ENCODE peak calls at places on chromosomes 5 and 9, in seven cellular contexts. H is lung, O is stomach, K is neural progenitor cell, T is left ventricle myocardium inferior, Z is cardiac muscle cell, S is testis. Q is an unnamed sample.

GRCh38 chr5:169350759-169351240 is 49.9 kb upstream of the SLIT3 start:
- DNase-seq in H (no peak), O (no peak), K (no peak), T (no peak), Z (peak), S (no peak), Q (no peak)

GRCh38 chr5:135599421-135600140 is 20.8 kb upstream of the CXCL14 start:
- DNase-seq in H (no peak), O (no peak), K (no peak), T (no peak), Z (no peak), S (no peak), Q (no peak)

GRCh38 chr5:148455055-148455675 is 71.4 kb downstream of the FBXO38 start:
- DNase-seq in H (no peak), O (no peak), K (no peak), T (no peak), Z (peak), S (no peak), Q (no peak)

GRCh38 chr5:73968729-73969128 is 342.7 kb downstream of the ARHGEF28 start:
- DNase-seq in H (no peak), O (no peak), K (no peak), T (no peak), Z (peak), S (no peak), Q (no peak)

GRCh38 chr5:159163027-159163699 is 46.2 kb downstream of the RNF145 start:
- DNase-seq in H (no peak), O (no peak), K (no peak), T (no peak), Z (no peak), S (no peak), Q (no peak)

GRCh38 chr9:37946041-37946440 is 42.1 kb upstream of the SLC25A51 start:
- DNase-seq in H (no peak), O (no peak), K (no peak), T (no peak), Z (no peak), S (no peak), Q (no peak)

GRCh38 chr5:136018814-136019777 is 9.7 kb upstream of the TGFBI start:
- DNase-seq in H (no peak), O (no peak), K (no peak), T (no peak), Z (peak), S (peak), Q (no peak)

GRCh38 chr5:72110401-72111013 is 3.2 kb downstream of the MAP1B start:
- DNase-seq in H (no peak), O (no peak), K (peak), T (no peak), Z (peak), S (peak), Q (peak)

GRCh38 chr5:74630387-74631087 is 10.0 kb downstream of the ENC1 start:
- DNase-seq in H (no peak), O (no peak), K (no peak), T (no peak), Z (peak), S (no peak), Q (no peak)

GRCh38 chr5:157328277-157328912 is 62.5 kb downstream of the CYFIP2 start:
- DNase-seq in H (peak), O (peak), K (peak), T (peak), Z (peak), S (peak), Q (no peak)

GRCh38 chr5:38540348-38540747 is 16.1 kb downstream of the LIFR start:
- DNase-seq in H (peak), O (no peak), K (peak), T (peak), Z (no peak), S (no peak), Q (peak)

GRCh38 chr5:60540855-60541805 is 158.8 kb downstream of the DEPDC1B start:
- DNase-seq in H (no peak), O (no peak), K (peak), T (no peak), Z (peak), S (no peak), Q (peak)

GRCh38 chr5:36521838-36522745 is 84.3 kb upstream of the SLC1A3 start:
- DNase-seq in H (no peak), O (no peak), K (peak), T (no peak), Z (peak), S (peak), Q (no peak)

GRCh38 chr9:89420397-89420796 is 77.5 kb downstream of the SEMA4D start:
- DNase-seq in H (no peak), O (no peak), K (no peak), T (no peak), Z (no peak), S (no peak), Q (no peak)

GRCh38 chr9:79858509-79858908 is 286.7 kb downstream of the TLE4 start:
- DNase-seq in H (no peak), O (no peak), K (no peak), T (no peak), Z (peak), S (no peak), Q (no peak)

GRCh38 chr5:104186510-104186909 is 623.9 kb upstream of the NUDT12 start:
- DNase-seq in H (no peak), O (no peak), K (no peak), T (no peak), Z (no peak), S (no peak), Q (no peak)

GRCh38 chr9:110464321-110464720 is 115.2 kb downstream of the SVEP1 start:
- DNase-seq in H (no peak), O (no peak), K (no peak), T (no peak), Z (no peak), S (no peak), Q (no peak)

DNA sequence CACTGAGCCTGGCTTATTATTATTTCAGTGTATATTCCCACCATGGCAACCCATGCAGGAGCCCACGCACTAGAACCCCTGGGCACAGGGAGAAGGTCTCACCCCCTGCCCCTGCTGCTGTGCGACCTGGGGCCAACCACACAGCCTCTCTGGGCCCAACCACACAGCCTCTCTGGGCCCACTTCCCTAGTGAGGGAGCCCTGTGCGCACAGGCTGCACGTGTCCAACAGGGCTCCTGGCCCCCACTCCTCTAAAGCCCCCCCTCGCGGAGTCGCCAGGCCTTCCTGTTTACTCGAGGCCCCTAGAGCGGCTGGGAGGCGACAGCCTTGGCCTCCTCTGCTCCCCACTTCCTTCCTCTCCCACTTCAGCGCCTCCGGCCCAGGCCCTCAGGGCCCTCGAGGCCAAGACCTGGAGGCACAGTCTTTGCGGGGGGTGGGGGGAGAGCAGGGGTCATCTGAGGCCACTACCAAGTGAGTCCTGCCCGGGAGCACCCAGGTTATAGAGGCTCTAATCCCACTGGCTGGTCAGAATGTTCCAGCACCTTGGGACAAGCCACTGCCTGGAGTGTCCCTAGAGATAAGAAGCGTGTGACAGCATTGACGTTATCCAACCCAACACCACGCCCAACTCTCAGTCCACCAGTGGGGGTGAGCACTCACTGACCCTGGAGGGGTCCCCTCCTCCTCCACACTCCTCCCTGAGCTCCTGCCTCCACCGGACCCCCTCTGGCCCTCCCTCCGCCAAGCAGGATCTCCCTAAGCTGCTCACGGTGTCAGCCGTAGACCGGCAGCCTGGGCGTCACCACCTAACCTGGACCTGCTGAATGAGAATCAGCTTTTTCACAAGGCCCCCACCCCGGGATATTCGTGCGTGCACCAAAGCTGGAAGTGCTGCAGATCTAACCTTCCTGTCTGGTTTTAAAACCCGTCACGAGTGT is 7.9 kb upstream of the ENG start:
- DNase-seq in H (peak), O (peak), K (no peak), T (peak), Z (peak), S (peak), Q (no peak)
- H3K27ac ChIP-seq in H (peak), O (peak), K (no peak), T (peak), Z (peak), S (peak), Q (peak)

GRCh38 chr9:68533678-68534077 is 7.0 kb downstream of the TMEM252 start:
- DNase-seq in H (no peak), O (no peak), K (no peak), T (no peak), Z (peak), S (no peak), Q (no peak)

GRCh38 chr9:68530618-68531017 is 10.1 kb downstream of the TMEM252 start:
- DNase-seq in H (peak), O (peak), K (peak), T (peak), Z (peak), S (no peak), Q (no peak)
- TF ChIP-seq CTCF in H (no peak), O (no peak), K (peak), T (peak), Z (no peak), S (no peak), Q (no peak)

DNA sequence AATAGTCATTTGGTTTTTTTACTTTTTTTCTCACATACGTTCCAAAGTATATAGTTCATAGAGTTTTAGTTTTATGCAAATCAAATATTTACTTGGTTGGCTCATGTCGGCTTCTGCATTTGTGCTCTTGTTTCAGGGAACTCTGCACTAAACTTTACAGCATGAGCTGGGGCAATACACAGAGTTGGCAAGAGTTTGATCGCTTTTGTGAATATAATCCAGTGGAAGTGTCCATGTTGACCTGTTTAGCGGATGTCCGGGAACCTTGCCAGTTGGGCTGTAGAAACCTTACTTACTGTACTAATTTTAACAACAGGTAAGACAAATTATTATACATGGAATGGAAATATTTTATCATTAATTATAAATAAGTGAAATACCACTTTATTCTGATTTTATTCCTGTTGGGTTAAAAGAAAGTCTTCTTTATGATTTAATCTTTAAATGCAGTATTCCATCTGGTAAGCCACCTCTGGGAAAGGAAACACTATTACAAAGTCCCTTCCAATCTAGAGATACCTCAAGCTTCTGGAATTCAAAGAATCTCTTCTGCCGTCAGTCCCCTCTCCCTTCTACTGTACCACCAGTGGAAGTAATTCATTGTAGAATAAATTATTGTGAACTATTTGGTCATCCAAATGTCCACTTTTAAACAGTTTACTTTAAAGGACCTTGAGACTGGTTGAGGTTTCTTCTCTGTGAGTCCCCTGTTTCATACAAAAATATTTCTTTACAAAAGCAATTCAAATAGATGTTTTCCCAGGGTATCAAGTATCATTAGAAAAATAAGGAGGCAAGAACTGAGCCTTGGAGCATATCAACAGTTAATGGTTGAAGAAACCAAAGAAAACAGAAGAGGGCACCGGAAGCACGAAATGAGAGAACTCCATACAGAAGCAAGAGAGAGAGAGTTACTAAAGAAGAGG is 45.2 kb upstream of the GLIPR2 start:
- DNase-seq in H (no peak), O (peak), K (no peak), T (no peak), Z (peak), S (no peak), Q (no peak)
- H3K27ac ChIP-seq in H (no peak), O (no peak), K (no peak), T (peak), Z (peak), S (no peak), Q (no peak)

GRCh38 chr5:120576588-120576987 is 112.5 kb downstream of the PRR16 start:
- DNase-seq in H (no peak), O (no peak), K (peak), T (no peak), Z (no peak), S (no peak), Q (no peak)
- TF ChIP-seq CTCF in H (no peak), O (no peak), K (no peak), T (no peak), Z (no peak), S (no peak), Q (no peak)

GRCh38 chr9:111896942-111897830 is 572 bp downstream of the UGCG start:
- DNase-seq in H (peak), O (no peak), K (no peak), T (peak), Z (peak), S (peak), Q (peak)

GRCh38 chr9:111895996-111896941 is at the start of gene UGCG:
- DNase-seq in H (peak), O (peak), K (peak), T (peak), Z (peak), S (peak), Q (peak)

GRCh38 chr9:111900081-111900805 is 3.6 kb downstream of the UGCG start:
- DNase-seq in H (no peak), O (no peak), K (no peak), T (no peak), Z (peak), S (no peak), Q (no peak)

GRCh38 chr9:111897831-111898144 is 1.2 kb downstream of the UGCG start:
- DNase-seq in H (no peak), O (no peak), K (no peak), T (no peak), Z (peak), S (no peak), Q (no peak)

GRCh38 chr9:111898331-111899096 is 1.9 kb downstream of the UGCG start:
- DNase-seq in H (no peak), O (no peak), K (no peak), T (no peak), Z (peak), S (no peak), Q (no peak)
- H3K27ac ChIP-seq in H (no peak), O (peak), K (no peak), T (peak), Z (no peak), S (peak), Q (peak)